ENCODE peak calls at places on chromosomes 11 and 22, in ten cellular contexts. Q is PC-9, J is adrenal gland, L is hepatocyte, E is cardiac muscle cell, U is kidney epithelial cell, B is left ventricle myocardium inferior, O is OCI-LY7, D is IMR-90, A is tibial nerve. H is an unnamed sample. For H3K36me3, the result is how much of the 10 kb centered on the place peaks cover.

GRCh38 chr11:105466582-105467228 is 143.2 kb upstream of the GRIA4 start:
- DNase-seq in Q (peak), J (no peak), L (peak), E (no peak), U (peak), B (no peak), O (no peak), D (peak), A (no peak), H (no peak)

GRCh38 chr11:2300936-2301630 is 635 bp downstream of the C11orf21 start:
- DNase-seq in Q (no peak), J (no peak), L (no peak), E (no peak), U (no peak), B (no peak), O (no peak), D (no peak), A (peak), H (no peak)

GRCh38 chr22:30221121-30221992 is 25.2 kb downstream of the LIF start:
- DNase-seq in Q (no peak), J (no peak), L (no peak), E (no peak), U (no peak), B (no peak), O (peak), D (no peak), A (no peak), H (no peak)

GRCh38 chr11:2675540-2675939 is 24.3 kb downstream of the KCNQ1OT1 start:
- DNase-seq in Q (no peak), J (peak), L (no peak), E (peak), U (no peak), B (no peak), O (no peak), D (no peak), A (no peak), H (no peak)

GRCh38 chr11:11408436-11409221 is 55.6 kb upstream of the CSNK2A3 start:
- DNase-seq in Q (no peak), J (no peak), L (no peak), E (no peak), U (no peak), B (no peak), O (no peak), D (no peak), A (no peak), H (no peak)

GRCh38 chr11:128288368-128288767 is 299.0 kb downstream of the ETS1 start:
- DNase-seq in Q (no peak), J (no peak), L (no peak), E (peak), U (no peak), B (no peak), O (no peak), D (peak), A (no peak), H (no peak)

GRCh38 chr11:10568486-10568941 is at the start of gene LYVE1:
- DNase-seq in Q (no peak), J (peak), L (peak), E (no peak), U (no peak), B (no peak), O (no peak), D (no peak), A (peak), H (no peak)

GRCh38 chr11:110172666-110173065 is 79.5 kb downstream of the ZC3H12C start:
- DNase-seq in Q (no peak), J (no peak), L (no peak), E (no peak), U (no peak), B (no peak), O (no peak), D (peak), A (no peak), H (no peak)

GRCh38 chr11:65487467-65488272 is 11.2 kb upstream of the MALAT1 start:
- DNase-seq in Q (peak), J (peak), L (peak), E (peak), U (peak), B (peak), O (peak), D (peak), A (peak), H (peak)

GRCh38 chr11:47189100-47189834 is 3.0 kb upstream of the PACSIN3 start:
- DNase-seq in Q (peak), J (no peak), L (peak), E (peak), U (peak), B (no peak), O (no peak), D (peak), A (no peak), H (peak)

GRCh38 chr11:121112498-121113455 is 11.7 kb downstream of the TECTA start:
- DNase-seq in Q (peak), J (peak), L (peak), E (peak), U (no peak), B (peak), O (peak), D (peak), A (peak), H (no peak)

DNA sequence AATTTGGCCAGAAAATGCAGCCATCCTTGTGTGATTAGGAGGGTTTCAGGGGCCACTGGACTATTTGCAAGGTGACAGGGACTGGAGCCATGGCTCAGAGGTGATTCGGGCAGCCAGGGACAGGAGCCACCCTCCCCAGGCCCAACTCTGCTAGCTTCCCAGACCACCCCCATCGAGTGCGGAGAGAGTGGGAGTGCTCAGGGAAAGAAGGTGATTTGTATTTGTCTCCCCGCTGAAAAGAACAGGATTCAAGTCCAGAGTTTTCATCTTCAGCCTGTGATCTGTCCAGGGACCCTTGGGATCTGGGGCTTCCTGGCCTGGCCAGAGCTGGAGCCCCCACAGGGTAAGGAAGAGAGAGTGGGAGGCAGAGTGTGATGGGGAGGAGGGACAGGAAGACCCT is 22.4 kb upstream of the TEF start:
- DNase-seq in Q (no peak), J (no peak), L (no peak), E (no peak), U (no peak), B (no peak), O (no peak), D (no peak), A (no peak), H (no peak)
- H3K36me3 ChIP-seq in Q (under half), J (under half), L (under half), E (under half), U (under half), B (under half), O (under half), D (half or more), A (under half), H (under half)

GRCh38 chr22:38618258-38618657 is 37.9 kb downstream of the FAM227A start:
- DNase-seq in Q (no peak), J (no peak), L (no peak), E (no peak), U (no peak), B (no peak), O (no peak), D (no peak), A (no peak), H (no peak)

GRCh38 chr22:38618682-38619081 is 37.5 kb downstream of the FAM227A start:
- DNase-seq in Q (no peak), J (no peak), L (no peak), E (no peak), U (no peak), B (no peak), O (no peak), D (no peak), A (no peak), H (no peak)

GRCh38 chr22:38629108-38629507 is 27.1 kb downstream of the FAM227A start:
- DNase-seq in Q (no peak), J (no peak), L (no peak), E (no peak), U (no peak), B (no peak), O (no peak), D (no peak), A (no peak), H (no peak)

GRCh38 chr22:38628444-38628843 is 27.7 kb downstream of the FAM227A start:
- DNase-seq in Q (no peak), J (no peak), L (no peak), E (no peak), U (no peak), B (no peak), O (no peak), D (no peak), A (no peak), H (no peak)

DNA sequence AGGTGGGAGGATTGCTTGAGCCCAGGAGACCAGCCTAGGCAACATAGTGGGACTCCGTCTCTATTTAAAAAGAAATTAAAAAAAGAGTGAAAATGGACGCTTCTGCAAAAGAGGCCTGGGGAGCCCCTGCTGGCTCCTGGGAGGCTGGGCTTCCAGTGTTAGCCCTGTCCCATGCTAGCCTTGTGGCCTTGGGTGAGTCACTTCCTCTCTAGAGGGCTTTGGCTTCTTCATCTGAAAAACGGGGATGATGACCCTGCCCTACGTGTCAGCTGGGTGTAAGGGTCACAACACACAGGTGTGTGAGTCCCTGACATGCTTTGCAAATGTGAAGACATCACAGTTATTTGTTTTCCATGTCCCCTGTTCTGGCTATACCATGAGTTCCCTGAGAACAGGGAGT is 32.8 kb downstream of the FAM227A start:
- DNase-seq in Q (no peak), J (no peak), L (no peak), E (no peak), U (no peak), B (no peak), O (no peak), D (no peak), A (no peak), H (no peak)
- TF ChIP-seq CTCF in Q (no peak), J (no peak), L (no peak), E (no peak), U (no peak), B (no peak), O (no peak), D (no peak), A (no peak), H (no peak)

GRCh38 chr11:118618991-118619375 is 11.6 kb downstream of the PHLDB1 start:
- DNase-seq in Q (no peak), J (no peak), L (no peak), E (no peak), U (no peak), B (peak), O (no peak), D (peak), A (peak), H (peak)

GRCh38 chr11:118621898-118622375 is 14.5 kb downstream of the PHLDB1 start:
- DNase-seq in Q (no peak), J (no peak), L (no peak), E (no peak), U (no peak), B (no peak), O (no peak), D (no peak), A (no peak), H (no peak)

GRCh38 chr11:118619444-118620205 is 12.2 kb downstream of the PHLDB1 start:
- DNase-seq in Q (peak), J (peak), L (peak), E (no peak), U (peak), B (no peak), O (no peak), D (peak), A (peak), H (peak)

GRCh38 chr11:118621071-118621815 is 13.8 kb downstream of the PHLDB1 start:
- DNase-seq in Q (peak), J (peak), L (peak), E (peak), U (no peak), B (peak), O (no peak), D (peak), A (peak), H (no peak)

GRCh38 chr11:118620529-118621070 is 13.2 kb downstream of the PHLDB1 start:
- DNase-seq in Q (peak), J (no peak), L (no peak), E (no peak), U (no peak), B (peak), O (no peak), D (no peak), A (no peak), H (no peak)
- H3K4me3 ChIP-seq in Q (peak), J (no peak), L (no peak), E (peak), U (peak), B (peak), O (no peak), D (peak), A (peak), H (peak)

GRCh38 chr11:117166491-117166890 is 12.1 kb upstream of the SIDT2 start:
- DNase-seq in Q (no peak), J (no peak), L (no peak), E (no peak), U (no peak), B (no peak), O (no peak), D (peak), A (no peak), H (no peak)
- H3K36me3 ChIP-seq in Q (half or more), J (half or more), L (under half), E (half or more), U (under half), B (half or more), O (half or more), D (under half), A (under half), H (under half)

DNA sequence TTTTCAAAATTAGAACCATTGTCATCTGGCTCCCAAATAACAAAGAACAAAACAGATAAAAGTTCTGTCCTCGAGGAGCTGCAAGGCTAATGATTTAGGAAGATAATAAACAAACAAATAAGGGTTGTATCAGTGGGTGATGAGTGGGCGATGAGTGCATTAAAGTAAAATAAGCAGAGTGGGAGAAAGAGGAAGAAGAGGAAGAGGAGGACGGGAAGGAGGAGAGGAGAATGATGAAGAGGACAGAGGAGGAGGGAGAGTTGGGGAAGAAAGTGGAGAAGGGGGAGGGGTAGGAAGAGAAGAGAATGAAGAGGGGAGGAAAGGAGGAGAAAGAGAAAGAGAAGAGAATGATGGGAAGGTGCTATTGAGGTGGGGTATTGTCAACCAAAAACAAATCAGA is 33.4 kb upstream of the ISX start:
- DNase-seq in Q (no peak), J (no peak), L (no peak), E (no peak), U (no peak), B (no peak), O (no peak), D (no peak), A (no peak), H (no peak)
- TF ChIP-seq CTCF in Q (no peak), J (no peak), L (no peak), E (no peak), U (no peak), B (no peak), O (no peak), D (no peak), A (no peak), H (no peak)

DNA sequence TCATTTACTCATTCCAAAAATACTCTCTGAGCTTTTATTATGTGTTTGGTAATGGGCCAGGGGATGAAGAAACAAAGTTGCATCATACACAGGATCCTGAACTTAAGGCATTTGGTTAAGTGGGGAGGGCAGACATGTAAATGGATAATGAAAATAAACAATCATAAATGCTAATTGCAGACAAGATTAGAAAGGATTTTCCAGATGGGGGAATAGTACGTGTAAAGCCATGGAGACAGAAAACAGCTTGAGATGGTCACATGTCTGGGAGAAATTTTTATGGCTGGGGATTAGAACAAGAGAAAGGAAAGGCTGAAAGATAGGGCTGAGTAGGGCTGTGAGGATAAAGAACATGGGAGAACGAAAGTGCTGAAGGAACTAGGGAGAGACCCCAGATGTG is 534.3 kb upstream of the LARGE1 start:
- DNase-seq in Q (no peak), J (no peak), L (peak), E (no peak), U (no peak), B (no peak), O (no peak), D (no peak), A (no peak), H (no peak)
- H3K4me3 ChIP-seq in Q (no peak), J (no peak), L (no peak), E (no peak), U (no peak), B (no peak), O (no peak), D (no peak), A (no peak), H (no peak)

DNA sequence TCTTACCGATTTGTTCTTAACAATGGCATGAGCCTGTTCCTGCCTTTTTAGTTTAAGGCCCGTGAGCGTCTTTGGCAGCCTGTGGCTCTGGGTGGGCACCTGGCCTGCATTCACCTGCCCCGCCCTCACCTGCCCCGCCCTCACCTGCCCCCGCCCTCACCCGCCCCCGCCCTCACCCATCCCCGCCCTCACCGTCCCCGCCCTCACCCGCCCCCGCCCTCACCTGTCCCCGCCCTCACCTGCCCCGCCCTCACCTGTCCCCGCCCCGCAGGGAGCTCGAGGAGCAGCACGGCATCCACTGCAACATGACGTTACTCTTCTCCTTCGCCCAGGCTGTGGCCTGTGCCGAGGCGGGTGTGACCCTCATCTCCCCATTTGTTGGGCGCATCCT is 14.2 kb downstream of the GATD1 start:
- DNase-seq in Q (no peak), J (no peak), L (peak), E (no peak), U (no peak), B (no peak), O (no peak), D (no peak), A (no peak), H (no peak)
- H3K36me3 ChIP-seq in Q (under half), J (half or more), L (under half), E (under half), U (under half), B (half or more), O (half or more), D (half or more), A (under half), H (under half)

H was measured in BJ.